ENCODE peak calls at places on chromosomes 5 and 9, in six cellular contexts. N, L, T, C, W and F are unnamed samples.

GRCh38 chr5:169706758-169707450 is 69.8 kb downstream of the DOCK2 start:
- DNase-seq in W (no peak), C (no peak), T (peak; percentile 86), L (no peak), N (no peak), F (no peak)

GRCh38 chr5:82073179-82073578 is 101.4 kb downstream of the ATG10 start:
- DNase-seq in N (no peak), C (no peak), W (no peak), L (no peak), T (peak; percentile 62), F (no peak)

GRCh38 chr5:120538149-120538548 is 74.0 kb downstream of the PRR16 start:
- DNase-seq in N (no peak), T (peak; percentile 90), L (no peak), W (no peak), C (no peak), F (no peak)

GRCh38 chr5:123429993-123430392 is 6.8 kb upstream of the CEP120 start:
- DNase-seq in C (no peak), W (no peak), N (no peak), T (peak; percentile 94), L (peak; percentile 35), F (no peak)

GRCh38 chr5:142780871-142781270 is 10.7 kb downstream of the ARHGAP26 start:
- DNase-seq in L (no peak), T (no peak), W (no peak), N (peak; percentile 26), C (peak; percentile 33), F (no peak)

GRCh38 chr5:72908666-72909065 is 47.2 kb upstream of the FCHO2 start:
- DNase-seq in T (no peak), N (no peak), L (no peak), C (no peak), W (no peak), F (no peak)

GRCh38 chr5:118873417-118873816 is 114.9 kb downstream of the DTWD2 start:
- DNase-seq in L (no peak), C (no peak), N (no peak), T (no peak), W (no peak), F (no peak)

GRCh38 chr5:119789411-119790117 is 160.2 kb downstream of the FAM170A start:
- DNase-seq in T (no peak), L (no peak), N (no peak), W (no peak), C (no peak), F (no peak)

GRCh38 chr5:52943285-52943684 is 45.9 kb upstream of the ITGA2 start:
- DNase-seq in L (no peak), T (no peak), C (no peak), N (no peak), W (no peak), F (no peak)

GRCh38 chr9:108217601-108218190 is 638.1 kb downstream of the ACTL7B start:
- DNase-seq in W (no peak), T (no peak), L (no peak), C (no peak), N (no peak), F (no peak)

GRCh38 chr5:127299678-127300077 is 9.1 kb downstream of the MEGF10 start:
- DNase-seq in T (no peak), C (no peak), N (peak; percentile 55), L (no peak), W (no peak), F (no peak)

GRCh38 chr9:82805027-82805426 is 257.9 kb downstream of the RASEF start:
- DNase-seq in W (no peak), T (no peak), L (no peak), C (no peak), N (no peak), F (no peak)

GRCh38 chr5:4374866-4375265 is 765.3 kb upstream of the ADAMTS16 start:
- DNase-seq in C (no peak), T (no peak), L (no peak), N (no peak), W (no peak), F (no peak)

GRCh38 chr9:14616188-14616982 is 76.8 kb downstream of the ZDHHC21 start:
- DNase-seq in N (peak; percentile 70), C (no peak), L (no peak), T (peak; percentile 73), W (no peak), F (no peak)

GRCh38 chr5:75509956-75510355 is 1.5 kb downstream of the CERT1 start:
- DNase-seq in C (no peak), N (peak; percentile 5), W (peak; percentile 46), T (peak; percentile 60), L (peak; percentile 70), F (no peak)

GRCh38 chr5:137186759-137187461 is 312.2 kb downstream of the SPOCK1 start:
- DNase-seq in C (peak; percentile 26), W (no peak), N (no peak), L (peak; percentile 38), T (peak; percentile 81), F (peak; percentile 36)

GRCh38 chr9:131421691-131422090 is 27.8 kb downstream of the PRRC2B start:
- DNase-seq in W (no peak), N (no peak), T (no peak), C (no peak), L (no peak), F (no peak)

GRCh38 chr5:137833463-137833862 is 34.2 kb upstream of the MYOT start:
- DNase-seq in T (peak; percentile 47), N (no peak), W (no peak), L (no peak), C (no peak), F (no peak)

GRCh38 chr5:176359658-176360057 is 1.9 kb downstream of the KIAA1191 start:
- DNase-seq in N (no peak), L (no peak), W (no peak), C (no peak), T (peak; percentile 47), F (no peak)

GRCh38 chr9:90940280-90940679 is 138.7 kb downstream of the SYK start:
- DNase-seq in W (no peak), N (no peak), C (no peak), L (no peak), T (no peak), F (no peak)

GRCh38 chr5:94471496-94471895 is 146.9 kb downstream of the KIAA0825 start:
- DNase-seq in L (no peak), T (no peak), N (no peak), C (no peak), W (no peak), F (no peak)

GRCh38 chr5:130720355-130720754 is 444.7 kb downstream of the HINT1 start:
- DNase-seq in T (no peak), L (no peak), W (no peak), C (no peak), N (peak; percentile 71), F (no peak)

GRCh38 chr5:173573126-173573960 is 43.1 kb downstream of the BOD1 start:
- DNase-seq in N (peak; percentile 82), L (peak; percentile 35), W (peak; percentile 83), T (peak; percentile 49), C (peak; percentile 80), F (peak; percentile 54)

GRCh38 chr5:34894716-34895115 is 20.6 kb downstream of the RAD1 start:
- DNase-seq in T (no peak), N (no peak), C (no peak), L (no peak), W (no peak), F (no peak)

GRCh38 chr5:60546157-60546556 is 153.8 kb downstream of the DEPDC1B start:
- DNase-seq in C (peak; percentile 23), N (no peak), W (no peak), T (no peak), L (no peak), F (no peak)

GRCh38 chr5:60551829-60552228 is 148.1 kb downstream of the DEPDC1B start:
- DNase-seq in W (no peak), C (no peak), T (no peak), L (no peak), N (no peak), F (no peak)

GRCh38 chr5:60551250-60551649 is 148.7 kb downstream of the DEPDC1B start:
- DNase-seq in C (no peak), L (no peak), W (no peak), T (no peak), N (no peak), F (no peak)

GRCh38 chr5:60550311-60550710 is 149.7 kb downstream of the DEPDC1B start:
- DNase-seq in W (no peak), C (no peak), T (no peak), L (no peak), N (no peak), F (no peak)

GRCh38 chr5:60549841-60550240 is 150.1 kb downstream of the DEPDC1B start:
- DNase-seq in T (no peak), C (no peak), W (no peak), L (no peak), N (no peak), F (no peak)
- TF ChIP-seq CTCF in T (no peak), C (no peak), W (no peak), L (no peak), N (no peak), F (no peak)

DNA sequence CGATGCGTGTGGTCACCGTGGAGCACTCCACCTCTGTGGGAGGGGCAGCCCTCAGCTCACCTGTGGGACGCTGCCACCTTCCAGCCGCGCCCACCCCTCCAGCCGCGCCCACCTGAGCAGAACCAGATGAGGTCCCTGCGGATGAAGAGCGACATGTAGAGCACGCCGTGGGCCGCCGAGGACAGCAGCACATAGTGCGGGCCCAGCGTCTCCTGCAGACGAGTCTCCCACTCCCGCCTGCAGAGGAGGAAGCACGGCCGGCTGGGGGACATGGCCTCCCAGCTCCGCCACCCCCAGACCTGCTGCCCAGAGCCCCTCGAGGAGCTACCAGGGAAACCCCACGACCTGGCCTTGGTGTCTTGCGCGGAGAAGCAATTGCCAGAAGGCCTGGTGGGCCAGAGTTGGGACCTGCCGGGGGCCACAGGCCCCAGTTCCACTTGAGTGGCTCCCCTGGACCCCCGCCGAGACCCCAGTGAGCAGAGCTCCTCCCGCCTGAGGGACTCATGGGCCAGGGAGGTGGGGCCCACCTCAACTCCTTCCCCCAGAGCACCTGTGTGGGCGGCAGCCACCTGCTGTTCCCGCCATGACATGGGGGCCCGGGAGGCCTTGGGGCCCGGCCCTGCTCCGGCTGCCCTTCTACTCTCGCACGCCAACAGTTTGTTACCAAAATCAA is 6.5 kb downstream of the INPP5E start:
- DNase-seq in L (no peak), C (no peak), T (no peak), W (no peak), N (no peak), F (no peak)
- H3K4me3 ChIP-seq in L (no peak overlapping the region), C (no peak overlapping the region), T (no peak overlapping the region), W (no peak overlapping the region), N (no peak overlapping the region), F (no peak overlapping the region)

GRCh38 chr5:12292610-12293204 is 388.5 kb upstream of the CTNND2 start:
- DNase-seq in N (peak; percentile 70), W (no peak), L (no peak), T (no peak), C (no peak), F (no peak)
- TF ChIP-seq CTCF in N (peak; percentile 63), W (no peak), L (no peak), T (peak; percentile 8), C (no peak), F (no peak)

DNA sequence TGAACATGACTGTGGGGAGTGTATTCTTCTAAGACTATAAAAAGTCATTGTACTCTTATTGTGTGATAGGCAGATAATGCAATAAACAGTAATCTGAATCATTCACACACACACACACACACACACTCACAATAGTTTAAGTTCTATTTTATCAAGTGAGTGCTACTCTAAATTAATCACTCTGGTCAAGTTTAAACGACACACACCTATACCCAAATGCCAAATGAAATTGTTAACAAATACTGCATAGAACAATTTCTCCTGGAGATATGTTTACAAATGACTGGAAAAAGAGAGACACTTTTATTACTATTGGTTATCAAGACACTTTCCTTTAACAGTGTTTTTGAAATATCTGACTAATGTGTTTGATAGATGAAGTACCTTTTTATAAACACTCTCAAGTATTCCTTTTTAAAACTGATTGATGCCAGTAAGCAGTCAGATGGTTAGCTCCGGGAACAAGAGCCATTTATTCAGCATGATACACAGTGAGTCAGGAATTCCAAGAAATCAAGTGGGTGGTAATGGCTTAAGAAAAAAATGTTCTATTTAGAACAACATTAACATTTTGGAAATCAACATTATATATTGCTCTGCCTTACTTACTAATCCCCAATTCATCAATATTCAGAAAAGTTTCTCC is 521.6 kb upstream of the ST8SIA4 start:
- DNase-seq in W (no peak), T (peak; percentile 73), C (no peak), N (no peak), L (no peak), F (no peak)
- H3K4me3 ChIP-seq in W (no peak overlapping the region), T (no peak overlapping the region), C (no peak overlapping the region), N (no peak overlapping the region), L (no peak overlapping the region), F (no peak overlapping the region)